ENCODE peak calls at places on chromosomes 7 and 10, in five cellular contexts. L is mucosa of descending colon, D is neural progenitor cell, T is hepatocyte, M is tibial nerve. H is an unnamed sample.

GRCh38 chr7:50641442-50642405 is 76.5 kb upstream of the DDC start:
- DNase-seq in M (no peak), D (peak; percentile 56), T (no peak), L (no peak), H (no peak)

GRCh38 chr7:45050198-45050597 is 38.6 kb downstream of the NACAD start:
- DNase-seq in L (no peak), M (no peak), D (no peak), T (no peak), H (no peak)

GRCh38 chr7:82442492-82443043 is 1.0 kb downstream of the CACNA2D1 start:
- DNase-seq in L (no peak), D (peak; percentile 31), M (no peak), T (peak; percentile 14), H (no peak)

GRCh38 chr7:38291117-38291647 is 17.7 kb upstream of the TARP start:
- DNase-seq in D (no peak), L (no peak), M (no peak), T (no peak), H (no peak)

GRCh38 chr7:66352071-66352470 is 146.9 kb downstream of the TPST1 start:
- DNase-seq in L (no peak), T (peak; percentile 25), M (no peak), D (peak; percentile 56), H (peak; percentile 9)

GRCh38 chr7:154302380-154302779 is 250.2 kb downstream of the DPP6 start:
- DNase-seq in M (no peak), T (peak; percentile 49), D (no peak), L (no peak), H (no peak)

GRCh38 chr7:129801882-129802281 is 150.9 kb downstream of the UBE2H start:
- DNase-seq in D (no peak), L (no peak), M (no peak), T (no peak), H (no peak)

GRCh38 chr7:55127622-55128081 is 108.8 kb downstream of the EGFR start:
- DNase-seq in L (no peak), T (no peak), M (no peak), D (no peak), H (no peak)

GRCh38 chr7:51847461-51848134 is 531.0 kb upstream of the COBL start:
- DNase-seq in L (no peak), T (peak; percentile 32), D (peak; percentile 65), M (no peak), H (no peak)

GRCh38 chr7:139457153-139457946 is 26.1 kb downstream of the KLRG2 start:
- DNase-seq in D (no peak), T (peak; percentile 20), M (no peak), L (no peak), H (no peak)

GRCh38 chr7:55387062-55387965 is 22.2 kb downstream of the LANCL2 start:
- DNase-seq in D (peak; percentile 47), L (no peak), T (no peak), M (no peak), H (no peak)

GRCh38 chr7:117192108-117192507 is 130.8 kb downstream of the WNT2 start:
- DNase-seq in T (no peak), D (no peak), L (no peak), M (no peak), H (no peak)

GRCh38 chr10:7421519-7421918 is 10.7 kb upstream of the SFMBT2 start:
- DNase-seq in T (no peak), M (no peak), L (no peak), D (no peak), H (no peak)

GRCh38 chr7:56062382-56062781 is 1.7 kb upstream of the SUMF2 start:
- DNase-seq in D (no peak), L (no peak), T (no peak), M (no peak), H (no peak)

GRCh38 chr7:111730476-111731300 is 168.4 kb upstream of the IMMP2L start:
- DNase-seq in T (peak; percentile 14), D (peak; percentile 66), L (no peak), M (no peak), H (no peak)

GRCh38 chr10:56178210-56178609 is 182.8 kb downstream of the ZWINT start:
- DNase-seq in D (no peak), T (no peak), L (no peak), M (no peak), H (no peak)

GRCh38 chr7:148334959-148335577 is 255.5 kb upstream of the C7orf33 start:
- DNase-seq in L (no peak), T (peak; percentile 56), M (no peak), D (peak; percentile 95), H (peak; percentile 88)
- H3K4me3 ChIP-seq in L (no peak overlapping the region), T (no peak overlapping the region), M (no peak overlapping the region), D (peak overlapping the region; percentile 27), H (no peak overlapping the region)

GRCh38 chr7:141027043-141027442 is 12.3 kb upstream of the MRPS33 start:
- DNase-seq in L (no peak), D (no peak), M (no peak), T (no peak), H (no peak)
- TF ChIP-seq CTCF in L (no peak), D (no peak), M (no peak), T (no peak), H (no peak)

DNA sequence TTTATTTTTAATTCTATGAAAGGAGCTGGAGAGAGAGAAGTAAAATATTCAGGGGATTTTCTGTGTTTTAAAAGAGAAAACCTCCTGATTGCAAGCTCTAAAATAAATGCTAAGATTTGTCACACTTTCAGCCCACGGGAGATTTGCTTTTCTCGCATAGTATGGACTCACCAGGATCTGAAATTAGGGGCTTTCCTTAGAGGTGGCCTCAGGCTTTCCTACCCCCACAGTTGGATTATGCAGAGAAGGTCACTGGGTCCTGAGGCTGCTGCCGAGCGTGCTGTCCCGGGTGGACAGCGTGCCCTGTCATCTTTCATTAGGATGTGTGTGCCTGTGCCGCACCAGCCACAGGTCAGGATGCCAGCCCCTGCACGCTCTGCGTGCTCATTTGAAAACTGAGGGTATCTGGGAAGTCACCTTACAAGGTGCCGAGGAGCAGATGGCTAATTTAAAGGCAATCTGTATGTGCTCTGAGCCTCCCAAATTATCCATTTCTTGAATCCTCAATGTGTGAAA is 258.9 kb downstream of the CELF2 start:
- DNase-seq in D (no peak), T (no peak), M (no peak), L (no peak), H (no peak)
- H3K36me3 ChIP-seq in D (no peaks in the 10 kb centered on the region), T (no peaks in the 10 kb centered on the region), M (no peaks in the 10 kb centered on the region), L (no peaks in the 10 kb centered on the region), H (no peaks in the 10 kb centered on the region)

DNA sequence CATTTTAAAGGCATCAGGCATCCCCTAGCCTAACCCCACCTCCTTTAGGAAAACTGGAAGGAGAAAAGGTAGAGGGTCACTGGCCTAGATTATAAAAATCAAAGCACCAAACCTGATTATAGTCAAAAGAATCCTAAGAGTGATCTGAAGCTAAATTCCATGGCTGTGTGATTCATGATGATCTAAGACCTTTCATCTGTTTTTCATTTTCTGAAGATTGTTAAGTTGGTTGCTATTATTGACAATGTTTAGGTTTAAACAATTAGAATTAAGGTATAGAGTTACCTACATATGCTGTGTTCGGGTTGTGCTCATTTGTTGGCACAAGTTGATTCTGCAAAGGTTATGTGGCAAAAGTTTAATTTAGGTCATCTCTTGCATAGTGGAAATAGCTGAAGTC is 148.7 kb downstream of the BICC1 start:
- DNase-seq in M (no peak), T (no peak), D (no peak), L (no peak), H (no peak)
- H3K4me3 ChIP-seq in M (no peak overlapping the region), T (no peak overlapping the region), D (no peak overlapping the region), L (no peak overlapping the region), H (no peak overlapping the region)

GRCh38 chr10:44465430-44466115 is 80.7 kb upstream of the CXCL12 start:
- DNase-seq in D (no peak), T (no peak), L (no peak), M (no peak), H (no peak)
- TF ChIP-seq CTCF in D (peak; percentile 13), T (no peak), L (no peak), M (no peak), H (no peak)

DNA sequence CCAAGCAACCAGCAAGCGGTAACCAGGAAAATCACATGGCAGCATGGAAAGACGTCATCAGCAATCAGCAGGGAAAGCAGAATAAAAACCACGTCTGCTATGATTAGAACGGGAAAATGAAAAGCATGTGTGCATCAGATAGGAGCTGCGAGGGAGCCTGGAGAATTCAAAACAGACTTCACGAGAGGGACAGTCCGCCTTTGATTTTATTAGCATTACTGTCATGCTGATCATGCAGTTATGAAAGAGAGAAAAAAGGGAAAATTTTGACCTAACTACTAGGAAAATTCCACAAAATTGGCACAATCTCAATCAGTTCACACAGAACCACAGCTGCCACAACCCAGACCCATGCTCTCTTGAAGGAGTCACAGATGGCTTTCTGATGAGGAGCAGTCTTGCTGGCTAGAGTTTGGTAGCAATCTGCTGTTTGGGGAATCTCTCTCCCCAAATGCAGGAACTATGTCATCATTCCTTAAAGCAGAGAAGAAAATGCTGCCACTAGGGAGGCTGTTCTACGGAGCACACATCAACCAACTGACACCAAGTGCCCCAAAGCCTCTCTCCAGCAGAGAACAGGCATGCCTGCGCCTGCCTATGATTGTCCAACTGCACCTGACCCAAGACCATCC is 295.9 kb downstream of the TNS3 start:
- DNase-seq in M (no peak), L (no peak), D (no peak), T (no peak), H (no peak)
- H3K36me3 ChIP-seq in M (no peaks in the 10 kb centered on the region), L (no peaks in the 10 kb centered on the region), D (no peaks in the 10 kb centered on the region), T (no peaks in the 10 kb centered on the region), H (peaks cover 9% of the 10 kb centered on the region)

GRCh38 chr10:89301231-89301630 is 615 bp upstream of the IFIT2 start:
- DNase-seq in T (no peak), D (no peak), L (no peak), M (peak; percentile 51), H (no peak)
- H3K4me3 ChIP-seq in T (peak overlapping the region; percentile 1), D (no peak overlapping the region), L (no peak overlapping the region), M (peak overlapping the region; percentile 60), H (no peak overlapping the region)

H was measured in kidney epithelial cell.